ENCODE peak calls at places on chromosome 22, in eight cellular contexts. W is GM23338, T is fibroblast of pulmonary artery, S is omental fat pad, G is fibroblast of villous mesenchyme, C is neural progenitor cell, E is osteocyte, X is HL-60. Q is an unnamed sample.

GRCh38 chr22:37111156-37111717 is 1.7 kb upstream of the TMPRSS6 start:
- DNase-seq in W (no peak), T (no peak), S (no peak), G (no peak), C (no peak), E (no peak), X (no peak), Q (no peak)

GRCh38 chr22:24011735-24012068 is 598 bp downstream of the CABIN1 start:
- DNase-seq in W (peak; percentile 56), T (no peak), S (no peak), G (peak; percentile 6), C (no peak), E (no peak), X (no peak), Q (no peak)

GRCh38 chr22:35638408-35638807 is 9.8 kb upstream of the APOL6 start:
- DNase-seq in W (no peak), T (peak; percentile 91), S (no peak), G (peak; percentile 94), C (peak; percentile 22), E (peak; percentile 89), X (no peak), Q (peak; percentile 86)

GRCh38 chr22:41576877-41577276 is 12.8 kb downstream of the PMM1 start:
- DNase-seq in W (peak; percentile 95), T (peak; percentile 45), S (no peak), G (peak; percentile 59), C (peak; percentile 86), E (no peak), X (peak; percentile 56), Q (no peak)

GRCh38 chr22:22784249-22785039 is 103.2 kb upstream of the IGLL5 start:
- DNase-seq in W (no peak), T (no peak), S (no peak), G (no peak), C (no peak), E (no peak), X (no peak), Q (no peak)

GRCh38 chr22:32389685-32390084 is 22.4 kb downstream of the RTCB start:
- DNase-seq in W (peak; percentile 74), T (peak; percentile 38), S (no peak), G (peak; percentile 8), C (peak; percentile 54), E (no peak), X (no peak), Q (no peak)

GRCh38 chr22:25623310-25623734 is 58.8 kb downstream of the GRK3 start:
- DNase-seq in W (no peak), T (no peak), S (no peak), G (no peak), C (no peak), E (no peak), X (no peak), Q (no peak)

GRCh38 chr22:25680949-25681348 is 61.0 kb upstream of the MYO18B start:
- DNase-seq in W (no peak), T (no peak), S (no peak), G (no peak), C (no peak), E (no peak), X (no peak), Q (no peak)

GRCh38 chr22:29798318-29798717 is 31.1 kb downstream of the UQCR10 start:
- DNase-seq in W (no peak), T (peak; percentile 9), S (no peak), G (peak; percentile 69), C (no peak), E (no peak), X (peak; percentile 46), Q (no peak)

GRCh38 chr22:42905702-42906183 is 48.7 kb upstream of the ARFGAP3 start:
- DNase-seq in W (no peak), T (no peak), S (no peak), G (no peak), C (no peak), E (no peak), X (no peak), Q (no peak)

GRCh38 chr22:32625985-32626384 is 151.4 kb downstream of the FBXO7 start:
- DNase-seq in W (no peak), T (no peak), S (no peak), G (peak; percentile 85), C (no peak), E (no peak), X (no peak), Q (no peak)

GRCh38 chr22:37234736-37235711 is 9.0 kb downstream of the RAC2 start:
- DNase-seq in W (no peak), T (no peak), S (no peak), G (no peak), C (no peak), E (no peak), X (no peak), Q (no peak)

GRCh38 chr22:19103881-19104821 is 18.1 kb downstream of the DGCR2 start:
- DNase-seq in W (no peak), T (no peak), S (no peak), G (peak; percentile 66), C (no peak), E (no peak), X (no peak), Q (peak; percentile 44)

GRCh38 chr22:50456466-50457234 is 18.2 kb downstream of the SBF1 start:
- DNase-seq in W (peak; percentile 62), T (no peak), S (no peak), G (no peak), C (peak; percentile 41), E (no peak), X (no peak), Q (no peak)
- TF ChIP-seq CTCF in W (peak; percentile 48), T (peak; percentile 13), S (no peak), G (peak; percentile 35), C (peak; percentile 44), E (peak; percentile 35), X (peak; percentile 16), Q (no peak)

GRCh38 chr22:39629851-39630250 is 59.3 kb downstream of the CACNA1I start:
- DNase-seq in W (no peak), T (no peak), S (no peak), G (no peak), C (no peak), E (no peak), X (no peak), Q (no peak)

GRCh38 chr22:39634530-39635399 is 64.2 kb downstream of the CACNA1I start:
- DNase-seq in W (no peak), T (peak; percentile 88), S (no peak), G (peak; percentile 59), C (no peak), E (no peak), X (peak; percentile 20), Q (peak; percentile 28)

GRCh38 chr22:39630721-39631120 is 60.2 kb downstream of the CACNA1I start:
- DNase-seq in W (no peak), T (no peak), S (no peak), G (no peak), C (no peak), E (no peak), X (no peak), Q (no peak)

GRCh38 chr22:39631381-39631780 is 60.8 kb downstream of the CACNA1I start:
- DNase-seq in W (no peak), T (no peak), S (no peak), G (no peak), C (no peak), E (no peak), X (no peak), Q (no peak)

DNA sequence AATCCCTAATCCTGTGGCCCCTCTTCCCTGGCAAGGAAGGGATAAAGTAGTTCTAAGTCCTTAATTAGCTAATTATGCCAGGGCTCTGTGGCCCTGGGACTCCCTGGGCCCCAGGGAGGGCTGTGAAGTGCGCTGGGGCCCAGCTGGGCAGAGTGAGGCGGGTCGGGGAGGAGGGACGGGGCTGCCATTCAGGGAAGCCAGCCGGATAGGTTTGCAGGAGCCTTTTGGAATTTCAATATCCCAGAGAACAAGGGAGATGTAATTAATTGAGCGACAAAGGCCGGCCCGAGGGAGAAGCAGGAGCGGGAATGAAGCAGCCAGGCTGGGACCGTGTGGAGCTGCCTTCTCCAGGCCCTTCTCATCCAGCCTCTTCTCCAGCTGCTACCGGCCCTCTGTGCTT is 61.3 kb downstream of the CACNA1I start:
- DNase-seq in W (no peak), T (no peak), S (no peak), G (no peak), C (peak; percentile 83), E (no peak), X (no peak), Q (no peak)
- TF ChIP-seq CTCF in W (no peak), T (no peak), S (no peak), G (no peak), C (no peak), E (no peak), X (no peak), Q (no peak)

DNA sequence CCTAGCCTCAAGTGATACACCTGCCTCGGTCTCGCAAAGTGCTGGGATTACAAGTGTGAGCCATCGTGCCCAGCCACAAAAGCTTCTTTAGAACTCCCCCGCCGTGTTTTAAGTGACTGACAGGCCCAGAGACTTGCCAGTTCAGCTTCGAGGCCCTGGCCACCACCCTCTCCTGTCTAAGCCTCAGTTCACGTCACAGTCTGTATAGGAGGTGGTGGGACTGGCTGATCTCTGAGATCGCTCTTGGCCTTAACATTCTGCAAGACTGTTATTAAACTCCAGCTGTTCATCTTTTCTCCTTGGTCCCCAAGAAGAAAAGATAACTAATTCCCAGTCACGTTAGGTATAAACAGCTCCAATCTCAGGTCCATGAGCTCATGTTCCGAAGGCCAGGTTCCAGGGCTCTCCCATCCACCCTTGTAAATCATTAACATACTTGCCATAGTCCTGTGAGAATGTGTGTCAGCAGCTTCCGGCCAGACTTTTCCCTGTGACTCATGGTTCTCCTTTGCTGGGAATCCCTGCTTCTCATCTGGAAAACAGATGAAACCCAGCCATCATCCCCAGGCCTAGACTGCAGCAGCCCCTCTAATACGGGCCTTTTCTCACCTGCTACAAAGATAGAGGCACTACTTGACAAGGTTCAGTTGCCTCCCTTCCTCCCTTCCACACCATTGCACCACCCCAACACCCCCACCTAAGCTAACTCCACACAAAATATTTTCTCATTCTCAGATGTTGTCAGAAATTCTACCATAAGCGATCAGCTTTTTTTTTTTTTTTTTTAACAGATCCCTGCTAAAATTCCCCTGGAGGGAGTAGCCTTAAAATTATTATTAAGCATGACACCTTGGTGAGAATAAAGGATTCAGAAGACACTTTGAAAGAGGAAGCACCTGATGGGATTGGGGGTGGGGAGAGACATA is 5.6 kb upstream of the KIAA0930 start:
- DNase-seq in W (no peak), T (peak; percentile 91), S (no peak), G (peak; percentile 99), C (no peak), E (no peak), X (no peak), Q (peak; percentile 84)
- TF ChIP-seq CTCF in W (no peak), T (no peak), S (no peak), G (no peak), C (no peak), E (no peak), X (no peak), Q (no peak)

DNA sequence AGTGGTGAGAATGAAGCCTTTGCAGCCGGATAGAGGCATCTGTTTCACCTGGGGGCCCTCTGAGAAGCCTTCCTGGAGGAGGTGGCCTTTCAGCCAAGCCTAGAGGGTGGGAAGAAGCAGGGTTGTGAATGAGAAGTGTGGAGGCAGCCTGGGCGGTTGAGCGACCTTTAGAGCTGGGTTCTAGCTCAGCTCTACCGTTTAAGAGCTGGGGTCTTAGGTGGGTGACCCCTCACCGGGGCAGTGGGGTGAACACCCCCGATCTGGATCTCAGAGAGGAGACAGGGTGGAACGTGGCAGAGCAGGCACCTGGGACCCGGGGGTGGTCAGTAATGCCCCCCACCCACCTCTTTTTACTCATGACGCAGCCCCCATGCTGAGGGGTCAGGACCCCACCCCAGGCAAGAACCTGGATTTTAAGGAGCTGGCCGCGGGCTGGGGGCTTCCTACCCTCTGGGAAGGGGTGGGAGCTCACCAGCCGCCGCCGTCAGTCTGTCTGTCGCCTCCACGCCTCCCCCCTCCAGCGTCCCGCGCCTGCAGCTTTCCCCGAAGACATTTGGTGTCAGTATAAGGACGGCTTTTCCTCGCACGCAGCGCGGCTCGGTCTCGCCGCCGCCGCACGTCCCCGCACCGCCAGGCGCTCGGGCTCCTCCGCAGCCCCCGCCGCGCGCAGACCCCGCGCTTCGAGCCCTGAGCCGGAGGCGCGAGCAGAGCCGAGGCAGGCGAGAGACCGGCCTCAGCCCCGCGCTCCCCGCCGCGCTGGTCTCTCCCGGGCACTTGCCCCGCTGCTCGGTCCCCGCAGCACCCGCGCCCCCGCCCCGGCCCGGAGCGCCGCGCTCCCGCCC is 13.4 kb upstream of the CACNA1I start:
- DNase-seq in W (peak; percentile 57), T (no peak), S (no peak), G (no peak), C (peak; percentile 75), E (no peak), X (no peak), Q (no peak)
- TF ChIP-seq CTCF in W (no peak), T (no peak), S (no peak), G (no peak), C (no peak), E (no peak), X (no peak), Q (peak; percentile 1)